ENCODE peak calls at places on chromosome 3, in eight cellular contexts. O is activated naive CD4-positive, alpha-beta T cell; Q is activated naive CD8-positive, alpha-beta T cell treated with anti-CD3 and anti-CD28 coated beads, Interleukin-2, amount 50 U/mL, for 24 hours; S is H7; R is activated CD4-positive, alpha-beta T cell treated with anti-CD3 and anti-CD28 coated beads for 4 hours; U is amygdala; D is Peyer's patch; Z is activated T-helper 1 cell treated with Interleukin-2 at 50 U/mL for 16 hours. V is an unnamed sample.

GRCh38 chr3:169822540-169822939 is 9.8 kb upstream of the LRRC34 start:
- DNase-seq in O (no peak), Q (no peak), S (no peak), R (no peak), U (no peak), D (no peak), Z (no peak), V (no peak)

GRCh38 chr3:41095702-41096101 is 103.6 kb upstream of the CTNNB1 start:
- DNase-seq in O (no peak), Q (no peak), S (no peak), R (no peak), U (no peak), D (no peak), Z (no peak), V (no peak)

GRCh38 chr3:114623420-114624046 is 329.7 kb downstream of the TIGIT start:
- DNase-seq in O (no peak), Q (no peak), S (no peak), R (no peak), U (no peak), D (no peak), Z (no peak), V (no peak)

GRCh38 chr3:159499031-159499793 is 489.4 kb upstream of the IL12A start:
- DNase-seq in O (no peak), Q (no peak), S (no peak), R (no peak), U (no peak), D (no peak), Z (no peak), V (no peak)

GRCh38 chr3:14148041-14148985 is 23.5 kb downstream of the TMEM43 start:
- DNase-seq in O (no peak), Q (no peak), S (peak; percentile 88), R (no peak), U (no peak), D (no peak), Z (no peak), V (no peak)

GRCh38 chr3:54575561-54575960 is 352.3 kb downstream of the LRTM1 start:
- DNase-seq in O (no peak), Q (no peak), S (no peak), R (no peak), U (no peak), D (no peak), Z (no peak), V (no peak)

GRCh38 chr3:134640872-134641470 is 9.9 kb downstream of the KY start:
- DNase-seq in O (no peak), Q (no peak), S (peak; percentile 77), R (no peak), U (no peak), D (no peak), Z (no peak), V (peak; percentile 85)

GRCh38 chr3:52983336-52983807 is 62.5 kb downstream of the SFMBT1 start:
- DNase-seq in O (no peak), Q (peak; percentile 68), S (no peak), R (peak; percentile 46), U (no peak), D (peak; percentile 75), Z (peak; percentile 32), V (peak; percentile 94)

GRCh38 chr3:127750226-127751031 is 71.9 kb downstream of the MGLL start:
- DNase-seq in O (no peak), Q (no peak), S (no peak), R (no peak), U (no peak), D (no peak), Z (no peak), V (no peak)

GRCh38 chr3:2514031-2514430 is 415.4 kb downstream of the CNTN4 start:
- DNase-seq in O (no peak), Q (no peak), S (no peak), R (no peak), U (no peak), D (no peak), Z (no peak), V (no peak)

GRCh38 chr3:116413319-116413718 is 32.0 kb downstream of the LSAMP start:
- DNase-seq in O (no peak), Q (no peak), S (no peak), R (no peak), U (no peak), D (no peak), Z (no peak), V (no peak)

GRCh38 chr3:139123377-139124095 is 78.8 kb upstream of the PRR23C start:
- DNase-seq in O (no peak), Q (no peak), S (no peak), R (no peak), U (no peak), D (no peak), Z (no peak), V (peak; percentile 14)

GRCh38 chr3:183252973-183253363 is at the start of gene B3GNT5:
- DNase-seq in O (no peak), Q (peak; percentile 54), S (peak; percentile 68), R (peak; percentile 53), U (no peak), D (peak; percentile 29), Z (no peak), V (peak; percentile 46)

GRCh38 chr3:53842436-53843194 is 3.6 kb downstream of the CHDH start:
- DNase-seq in O (no peak), Q (no peak), S (peak; percentile 67), R (no peak), U (peak; percentile 68), D (no peak), Z (no peak), V (no peak)

GRCh38 chr3:143856252-143856977 is 8.1 kb upstream of the SLC9A9 start:
- DNase-seq in O (no peak), Q (no peak), S (no peak), R (no peak), U (no peak), D (no peak), Z (no peak), V (no peak)

GRCh38 chr3:158839966-158840365 is 38.1 kb downstream of the MFSD1 start:
- DNase-seq in O (no peak), Q (no peak), S (no peak), R (no peak), U (no peak), D (no peak), Z (no peak), V (no peak)

GRCh38 chr3:177431525-177432255 is 234.4 kb upstream of the TBL1XR1 start:
- DNase-seq in O (no peak), Q (no peak), S (no peak), R (no peak), U (no peak), D (no peak), Z (no peak), V (no peak)

GRCh38 chr3:171671709-171672108 is 138.6 kb downstream of the PLD1 start:
- DNase-seq in O (no peak), Q (no peak), S (no peak), R (no peak), U (no peak), D (no peak), Z (no peak), V (no peak)

GRCh38 chr3:112555535-112556170 is 6.1 kb downstream of the ATG3 start:
- DNase-seq in O (no peak), Q (no peak), S (no peak), R (no peak), U (no peak), D (no peak), Z (no peak), V (no peak)

GRCh38 chr3:184663756-184664155 is 48.1 kb downstream of the MAGEF1 start:
- DNase-seq in O (no peak), Q (no peak), S (peak; percentile 31), R (no peak), U (no peak), D (no peak), Z (no peak), V (no peak)

GRCh38 chr3:163929253-163929652 is 1149.0 kb downstream of the SI start:
- DNase-seq in O (no peak), Q (no peak), S (no peak), R (no peak), U (no peak), D (no peak), Z (no peak), V (no peak)

GRCh38 chr3:39313289-39313688 is 16.2 kb upstream of the CCR8 start:
- DNase-seq in O (no peak), Q (no peak), S (no peak), R (no peak), U (no peak), D (no peak), Z (no peak), V (no peak)

GRCh38 chr3:152328841-152329240 is 60.1 kb downstream of the MBNL1 start:
- DNase-seq in O (no peak), Q (no peak), S (no peak), R (no peak), U (no peak), D (no peak), Z (no peak), V (peak; percentile 30)

GRCh38 chr3:153601422-153601853 is 439.4 kb downstream of the RAP2B start:
- DNase-seq in O (no peak), Q (no peak), S (peak; percentile 3), R (no peak), U (no peak), D (no peak), Z (no peak), V (no peak)

GRCh38 chr3:138234401-138235179 is 47.5 kb downstream of the ARMC8 start:
- DNase-seq in O (no peak), Q (no peak), S (no peak), R (no peak), U (no peak), D (no peak), Z (no peak), V (no peak)

GRCh38 chr3:155026999-155027591 is 53.0 kb upstream of the MME start:
- DNase-seq in O (no peak), Q (no peak), S (no peak), R (no peak), U (no peak), D (no peak), Z (no peak), V (peak; percentile 90)

GRCh38 chr3:27544372-27544865 is 60.2 kb upstream of the SLC4A7 start:
- DNase-seq in O (no peak), Q (no peak), S (no peak), R (no peak), U (no peak), D (no peak), Z (no peak), V (no peak)

GRCh38 chr3:46986782-46987484 is 7.5 kb downstream of the NBEAL2 start:
- DNase-seq in O (no peak), Q (no peak), S (no peak), R (no peak), U (no peak), D (no peak), Z (no peak), V (no peak)

GRCh38 chr3:52670621-52671521 is 14.8 kb downstream of the PBRM1 start:
- DNase-seq in O (no peak), Q (peak; percentile 24), S (no peak), R (peak; percentile 31), U (no peak), D (no peak), Z (no peak), V (peak; percentile 90)

GRCh38 chr3:7695067-7695466 is 806.6 kb upstream of the LMCD1 start:
- DNase-seq in O (no peak), Q (no peak), S (no peak), R (no peak), U (no peak), D (no peak), Z (no peak), V (no peak)

V was measured in KBM-7.